ENCODE peak calls at places on chromosomes 3 and 15, in five cellular contexts. V is H1, Z is breast epithelium, W is lower leg skin, N is NB4. K is an unnamed sample.
A peak's percentile ranks its signal among the peaks of the same experiment; 100 is the strongest.

GRCh38 chr15:98740295-98740694 is 92.0 kb downstream of the IGF1R start:
- DNase-seq in Z (no peak), V (no peak), N (no peak), W (no peak), K (no peak)

GRCh38 chr3:17726313-17726712 is 16.1 kb downstream of the TBC1D5 start:
- DNase-seq in Z (no peak), W (no peak), N (no peak), V (no peak), K (no peak)

GRCh38 chr15:91694829-91695205 is 158.7 kb upstream of the SLCO3A1 start:
- DNase-seq in N (peak; percentile 25), V (no peak), W (peak; percentile 89), Z (peak; percentile 74), K (no peak)

GRCh38 chr3:62602987-62603386 is 229.6 kb upstream of the FEZF2 start:
- DNase-seq in V (no peak), N (no peak), Z (no peak), W (no peak), K (no peak)

GRCh38 chr15:58222698-58223097 is 84.5 kb downstream of the AQP9 start:
- DNase-seq in V (no peak), Z (no peak), W (no peak), N (peak; percentile 24), K (no peak)

GRCh38 chr15:29708519-29708918 is 113.7 kb downstream of the TJP1 start:
- DNase-seq in V (no peak), N (no peak), W (no peak), Z (no peak), K (no peak)

GRCh38 chr3:100590114-100590839 is 19.1 kb upstream of the ADGRG7 start:
- DNase-seq in V (no peak), Z (peak; percentile 49), W (no peak), N (peak; percentile 78), K (no peak)

GRCh38 chr15:64426845-64427465 is 33.4 kb upstream of the ZNF609 start:
- DNase-seq in Z (no peak), W (no peak), V (no peak), N (peak; percentile 45), K (no peak)

GRCh38 chr3:101120039-101120438 is 126.8 kb upstream of the ABI3BP start:
- DNase-seq in V (no peak), W (no peak), N (no peak), Z (no peak), K (no peak)

GRCh38 chr15:32831458-32831857 is 113.7 kb downstream of the GREM1 start:
- DNase-seq in N (no peak), V (no peak), Z (no peak), W (no peak), K (no peak)

GRCh38 chr3:64687781-64688515 is at the start of gene ADAMTS9:
- DNase-seq in V (no peak), W (peak; percentile 93), Z (peak; percentile 53), N (no peak), K (no peak)

GRCh38 chr3:185009650-185010049 is 143.2 kb downstream of the C3orf70 start:
- DNase-seq in Z (no peak), N (no peak), V (no peak), W (no peak), K (no peak)

GRCh38 chr15:70344666-70345065 is 246.9 kb upstream of the TLE3 start:
- DNase-seq in Z (peak; percentile 22), N (no peak), V (no peak), W (peak; percentile 71), K (no peak)

GRCh38 chr3:59406943-59407342 is 357.1 kb upstream of the CFAP20DC start:
- DNase-seq in V (no peak), Z (no peak), N (no peak), W (no peak), K (no peak)

GRCh38 chr15:58410353-58410752 is 21.4 kb upstream of the LIPC start:
- DNase-seq in W (no peak), Z (no peak), V (no peak), N (peak; percentile 53), K (no peak)

GRCh38 chr15:92159906-92160841 is 233.5 kb upstream of the ST8SIA2 start:
- DNase-seq in W (no peak), V (no peak), Z (no peak), N (no peak), K (no peak)

GRCh38 chr3:186790261-186790981 is 7.0 kb downstream of the EIF4A2 start:
- DNase-seq in V (no peak), Z (no peak), W (no peak), N (peak; percentile 64), K (no peak)

GRCh38 chr3:16810593-16811367 is 74.0 kb upstream of the PLCL2 start:
- DNase-seq in W (no peak), N (no peak), V (no peak), Z (no peak), K (no peak)

GRCh38 chr15:67135494-67135893 is 70.1 kb downstream of the SMAD3 start:
- DNase-seq in Z (no peak), N (no peak), V (no peak), W (peak; percentile 31), K (no peak)

GRCh38 chr3:66256806-66257205 is 36.0 kb downstream of the SLC25A26 start:
- DNase-seq in W (no peak), N (no peak), V (no peak), Z (no peak), K (no peak)

GRCh38 chr15:85329561-85330421 is 50.6 kb upstream of the AKAP13 start:
- DNase-seq in W (no peak), V (no peak), N (peak; percentile 77), Z (no peak), K (no peak)

GRCh38 chr3:149717391-149718056 is 34.8 kb downstream of the COMMD2 start:
- DNase-seq in V (no peak), W (no peak), Z (peak; percentile 51), N (peak; percentile 61), K (no peak)

GRCh38 chr15:42363942-42364341 is 4.6 kb downstream of the CAPN3 start:
- DNase-seq in V (no peak), Z (no peak), W (no peak), N (no peak), K (no peak)

GRCh38 chr3:113035387-113035982 is 44.7 kb downstream of the GTPBP8 start:
- DNase-seq in W (no peak), V (no peak), Z (no peak), N (peak; percentile 68), K (no peak)

GRCh38 chr15:71116942-71117341 is 1.7 kb downstream of the THSD4 start:
- DNase-seq in V (no peak), Z (no peak), N (no peak), W (no peak), K (no peak)

GRCh38 chr3:13277130-13277783 is 142.9 kb downstream of the NUP210 start:
- DNase-seq in V (no peak), W (no peak), Z (peak; percentile 48), N (no peak), K (no peak)

GRCh38 chr3:48652923-48653715 is 9.6 kb downstream of the CELSR3 start:
- DNase-seq in N (no peak), W (no peak), Z (no peak), V (no peak), K (no peak)

GRCh38 chr3:48655063-48655462 is 7.6 kb downstream of the CELSR3 start:
- DNase-seq in W (no peak), V (no peak), N (no peak), Z (no peak), K (no peak)

GRCh38 chr3:48656841-48657281 is 5.8 kb downstream of the CELSR3 start:
- DNase-seq in W (no peak), V (no peak), N (no peak), Z (no peak), K (no peak)

GRCh38 chr3:48655586-48655985 is 7.1 kb downstream of the CELSR3 start:
- DNase-seq in Z (no peak), N (no peak), V (no peak), W (no peak), K (no peak)

DNA sequence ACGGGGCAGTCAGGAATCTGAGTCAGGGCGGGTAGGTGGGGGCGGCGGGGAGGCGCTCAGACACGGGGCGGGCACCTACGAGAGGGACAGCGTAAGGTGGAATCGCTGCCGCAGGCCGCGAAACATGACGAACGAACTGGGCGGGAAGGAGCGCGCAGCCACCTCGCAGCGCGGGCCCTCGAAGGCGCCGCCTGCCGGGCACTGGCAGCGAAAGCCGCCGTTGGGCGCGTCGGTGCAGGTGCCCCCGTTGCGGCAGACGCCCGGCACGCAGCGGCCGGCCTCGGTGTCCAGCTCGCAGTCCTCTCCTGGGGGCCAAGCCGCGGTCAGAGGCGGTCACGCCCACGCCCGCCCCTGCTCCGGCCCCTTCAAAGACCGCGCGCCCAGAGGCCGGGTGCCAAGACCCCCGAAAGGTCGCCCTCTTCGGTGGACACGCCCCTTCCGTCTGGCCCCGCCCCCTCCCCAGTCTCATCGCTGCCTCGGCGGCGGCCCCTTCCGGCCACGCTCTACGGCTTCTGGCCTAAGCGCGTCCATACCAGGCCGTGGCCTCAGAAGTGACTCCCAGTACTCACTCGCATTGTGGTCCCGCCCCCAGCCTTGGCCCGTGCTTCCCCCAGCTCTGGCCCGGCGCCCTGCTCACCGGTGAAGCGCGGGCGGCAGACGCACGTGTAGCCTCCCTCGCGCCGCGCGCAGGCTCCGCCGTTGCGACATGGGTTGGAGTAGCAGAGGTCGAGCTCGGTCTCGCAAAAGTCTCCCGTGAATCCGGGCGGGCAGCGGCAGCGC is 6.4 kb downstream of the CELSR3 start:
- DNase-seq in Z (peak; percentile 75), V (peak; percentile 75), W (peak; percentile 93), N (peak; percentile 78), K (no peak)
- TF ChIP-seq POLR2A in Z (no peak), V (no peak), W (no peak), N (no peak), K (no peak)

DNA sequence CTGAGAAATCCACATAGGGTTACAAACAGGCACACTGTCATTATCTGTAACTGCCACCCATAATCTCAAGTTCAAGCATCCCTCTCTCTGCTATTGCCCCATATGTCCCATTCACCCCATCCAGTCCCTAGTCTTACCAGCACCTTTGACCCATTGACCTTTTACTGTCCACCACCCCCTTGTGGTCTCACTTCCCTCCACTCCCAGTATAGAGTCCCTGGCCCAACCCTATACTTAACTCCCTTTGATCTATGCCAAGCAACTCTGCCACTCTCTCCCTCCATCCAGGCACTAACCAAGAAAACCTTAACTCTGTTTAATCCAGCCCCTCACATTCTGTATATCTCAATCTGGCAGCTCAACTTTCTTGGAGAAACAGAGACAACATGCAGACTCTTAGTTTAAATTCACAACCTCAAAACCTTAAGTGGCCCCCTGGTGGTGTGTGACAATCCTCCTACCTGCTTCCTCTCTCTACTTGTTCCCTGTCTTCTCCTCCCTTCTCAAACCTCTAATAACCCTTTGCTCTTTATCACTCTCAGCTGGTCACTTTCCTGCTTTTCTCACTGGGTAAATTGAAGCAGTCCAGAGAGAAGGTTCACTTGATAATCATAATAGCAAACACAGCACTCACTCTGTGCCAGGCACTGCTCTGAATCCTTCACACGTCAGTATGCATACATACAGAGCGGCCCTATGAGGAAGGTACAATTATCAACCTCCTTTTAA is 162.7 kb downstream of the STT3B start:
- DNase-seq in W (no peak), Z (no peak), V (no peak), N (peak; percentile 50), K (no peak)
- TF ChIP-seq CTCF in W (no peak), Z (no peak), V (no peak), N (peak; percentile 34), K (peak; percentile 32)

DNA sequence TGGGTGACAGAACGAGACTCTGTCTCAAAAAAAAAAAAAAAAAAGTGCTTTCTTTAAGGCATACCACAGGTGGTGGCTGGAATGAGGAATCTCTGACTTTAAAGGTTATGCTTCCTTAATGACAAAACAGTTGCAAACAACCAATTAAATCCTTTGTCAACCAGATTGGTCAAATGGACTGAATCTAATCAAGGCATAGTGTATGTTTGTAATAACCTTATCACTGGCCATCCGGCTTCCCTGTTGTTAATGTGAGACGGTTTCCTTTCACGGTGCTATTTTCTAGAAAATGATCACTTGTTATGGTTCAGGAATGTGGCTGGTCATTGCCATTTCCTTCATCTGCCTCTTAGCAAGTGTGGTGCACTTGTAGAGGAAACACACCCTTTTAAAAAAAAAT is 75.9 kb downstream of the FLNB start:
- DNase-seq in V (no peak), N (no peak), W (no peak), Z (no peak), K (no peak)
- TF ChIP-seq POLR2A in V (no peak), N (no peak), W (no peak), Z (no peak), K (no peak)

GRCh38 chr3:43759297-43759782 is 68.6 kb downstream of the ABHD5 start:
- DNase-seq in N (peak; percentile 19), V (peak; percentile 13), W (no peak), Z (no peak), K (no peak)
- TF ChIP-seq CTCF in N (no peak), V (no peak), W (no peak), Z (no peak), K (no peak)

K was measured in esophagus squamous epithelium.